ENCODE peak calls at places on chromosomes 7 and 10, in four cellular contexts. One of them, this sample, is unnamed.

GRCh38 chr10:33333260-33334169 is 952 bp downstream of the NRP1 start:
- DNase-seq in anterior cingulate cortex: no peak
- DNase-seq in neural crest cell: no peak
- DNase-seq in aorta: no peak
- DNase-seq in this sample: no peak

GRCh38 chr10:44479306-44479705 is 94.4 kb upstream of the CXCL12 start:
- DNase-seq in aorta: no peak
- DNase-seq in anterior cingulate cortex: peak
- DNase-seq in neural crest cell: no peak
- DNase-seq in this sample: no peak

GRCh38 chr10:53003094-53003493 is 230.5 kb upstream of the MBL2 start:
- DNase-seq in aorta: no peak
- DNase-seq in neural crest cell: no peak
- DNase-seq in anterior cingulate cortex: no peak
- DNase-seq in this sample: no peak

GRCh38 chr10:103838851-103839512 is 16.4 kb downstream of the SH3PXD2A start:
- DNase-seq in aorta: no peak
- DNase-seq in anterior cingulate cortex: no peak
- DNase-seq in neural crest cell: no peak
- DNase-seq in this sample: no peak

GRCh38 chr7:4683043-4683883 is 1.2 kb downstream of the FOXK1 start:
- DNase-seq in neural crest cell: no peak
- DNase-seq in anterior cingulate cortex: no peak
- DNase-seq in aorta: peak
- DNase-seq in this sample: no peak

GRCh38 chr10:52110576-52110975 is 203.5 kb upstream of the DKK1 start:
- DNase-seq in aorta: no peak
- DNase-seq in neural crest cell: no peak
- DNase-seq in anterior cingulate cortex: no peak
- DNase-seq in this sample: no peak

GRCh38 chr7:133253522-133253882 is 624 bp downstream of the EXOC4 start:
- DNase-seq in aorta: no peak
- DNase-seq in neural crest cell: no peak
- DNase-seq in anterior cingulate cortex: no peak
- DNase-seq in this sample: no peak

GRCh38 chr7:114916261-114916892 is 5.5 kb upstream of the MDFIC start:
- DNase-seq in aorta: no peak
- DNase-seq in anterior cingulate cortex: no peak
- DNase-seq in neural crest cell: no peak
- DNase-seq in this sample: no peak

GRCh38 chr10:15439381-15439837 is 68.3 kb upstream of the FAM171A1 start:
- DNase-seq in aorta: peak
- DNase-seq in anterior cingulate cortex: no peak
- DNase-seq in neural crest cell: no peak
- DNase-seq in this sample: no peak

GRCh38 chr7:81983421-81983820 is 213.6 kb upstream of the HGF start:
- DNase-seq in neural crest cell: no peak
- DNase-seq in anterior cingulate cortex: no peak
- DNase-seq in aorta: no peak
- DNase-seq in this sample: no peak

GRCh38 chr10:17200885-17201164 is 647 bp downstream of the TRDMT1 start:
- DNase-seq in neural crest cell: no peak
- DNase-seq in anterior cingulate cortex: no peak
- DNase-seq in aorta: no peak
- DNase-seq in this sample: no peak

GRCh38 chr7:115558186-115558585 is 472.4 kb downstream of the TFEC start:
- DNase-seq in aorta: no peak
- DNase-seq in neural crest cell: no peak
- DNase-seq in anterior cingulate cortex: no peak
- DNase-seq in this sample: no peak

GRCh38 chr7:834277-834676 is 2.0 kb downstream of the SUN1 start:
- DNase-seq in aorta: no peak
- DNase-seq in anterior cingulate cortex: no peak
- DNase-seq in neural crest cell: no peak
- DNase-seq in this sample: no peak

GRCh38 chr7:143408686-143409551 is at the start of gene EPHA1:
- DNase-seq in neural crest cell: no peak
- DNase-seq in aorta: peak
- DNase-seq in anterior cingulate cortex: no peak
- DNase-seq in this sample: no peak

GRCh38 chr10:29862926-29863614 is 196.3 kb downstream of the JCAD start:
- DNase-seq in anterior cingulate cortex: no peak
- DNase-seq in aorta: no peak
- DNase-seq in neural crest cell: no peak
- DNase-seq in this sample: no peak